ENCODE peak calls at places on chromosomes 13 and 19, in five cellular contexts. W, V, J, Q and U are unnamed samples.

GRCh38 chr19:48644839-48645651 is 942 bp downstream of the CA11 start:
- DNase-seq in W (peak), Q (no peak), V (peak), J (no peak), U (peak)

GRCh38 chr13:27869436-27870090 is 50.2 kb upstream of the PDX1 start:
- DNase-seq in Q (no peak), J (no peak), V (no peak), W (no peak), U (no peak)

GRCh38 chr19:51094696-51095279 is 12.1 kb upstream of the KLK14 start:
- DNase-seq in J (no peak), W (peak), V (no peak), Q (no peak), U (no peak)

GRCh38 chr19:55495646-55496349 is 7.6 kb downstream of the SSC5D start:
- DNase-seq in W (no peak), Q (no peak), V (no peak), J (no peak), U (no peak)

GRCh38 chr13:79874396-79875360 is 393.7 kb downstream of the NDFIP2 start:
- DNase-seq in W (no peak), V (no peak), J (no peak), Q (no peak), U (no peak)

GRCh38 chr13:40558656-40559055 is 107.8 kb downstream of the FOXO1 start:
- DNase-seq in Q (no peak), W (peak), V (no peak), J (no peak), U (no peak)

GRCh38 chr13:95246292-95247082 is 54.8 kb downstream of the ABCC4 start:
- DNase-seq in W (peak), Q (no peak), J (no peak), V (no peak), U (no peak)

GRCh38 chr19:18915639-18916038 is 3.5 kb downstream of the COPE start:
- DNase-seq in Q (no peak), V (peak), J (no peak), W (peak), U (no peak)

GRCh38 chr19:7792286-7792685 is 29.2 kb downstream of the CLEC4M start:
- DNase-seq in W (peak), Q (no peak), J (no peak), V (no peak), U (no peak)

GRCh38 chr19:13001502-13002388 is 6.5 kb downstream of the NFIX start:
- DNase-seq in V (peak), W (no peak), Q (no peak), J (no peak), U (no peak)

GRCh38 chr13:71590654-71591148 is 276.3 kb downstream of the DACH1 start:
- DNase-seq in Q (no peak), W (no peak), J (no peak), V (no peak), U (no peak)

GRCh38 chr19:45798995-45799517 is 6.4 kb upstream of the DMWD start:
- DNase-seq in J (no peak), W (peak), Q (no peak), V (peak), U (peak)

GRCh38 chr13:91708558-91708957 is 310.1 kb downstream of the GPC5 start:
- DNase-seq in J (no peak), Q (no peak), W (no peak), V (no peak), U (no peak)

GRCh38 chr19:48630289-48631036 is 6.7 kb downstream of the DBP start:
- DNase-seq in J (no peak), W (peak), Q (no peak), V (peak), U (no peak)

GRCh38 chr13:23771966-23772365 is 117.2 kb downstream of the MIPEP start:
- DNase-seq in Q (no peak), V (no peak), W (no peak), J (no peak), U (no peak)

GRCh38 chr13:74511523-74511922 is 377.3 kb upstream of the KLF12 start:
- DNase-seq in J (no peak), V (no peak), Q (no peak), W (no peak), U (no peak)

GRCh38 chr19:52138614-52139290 is 986 bp downstream of the ZNF616 start:
- DNase-seq in J (no peak), V (no peak), Q (no peak), W (peak), U (no peak)

GRCh38 chr13:75978815-75979214 is 342.7 kb downstream of the LMO7 start:
- DNase-seq in W (no peak), Q (no peak), V (no peak), J (no peak), U (no peak)

GRCh38 chr19:4487572-4487971 is 15.5 kb downstream of the HDGFL2 start:
- DNase-seq in Q (no peak), W (no peak), J (no peak), V (no peak), U (no peak)